ENCODE peak calls at places on chromosome X, in five cellular contexts. One of them, this sample, is unnamed.

GRCh38 chrX:48021026-48021900 is 14.5 kb downstream of the SPACA5 start:
- DNase-seq in erythroblast: peak
- DNase-seq in uterus: peak
- DNase-seq in A549: peak
- DNase-seq in lower leg skin: peak
- DNase-seq in this sample: no peak

GRCh38 chrX:93580634-93581033 is 92.7 kb downstream of the NAP1L3 start:
- DNase-seq in A549: no peak
- DNase-seq in uterus: no peak
- DNase-seq in erythroblast: no peak
- DNase-seq in lower leg skin: no peak
- DNase-seq in this sample: no peak

GRCh38 chrX:13263560-13264251 is 56.1 kb downstream of the ATXN3L start:
- DNase-seq in erythroblast: no peak
- DNase-seq in lower leg skin: no peak
- DNase-seq in A549: no peak
- DNase-seq in uterus: no peak
- DNase-seq in this sample: no peak

GRCh38 chrX:36804066-36804465 is 204.1 kb upstream of the FAM47C start:
- DNase-seq in uterus: no peak
- DNase-seq in erythroblast: no peak
- DNase-seq in lower leg skin: no peak
- DNase-seq in A549: no peak
- DNase-seq in this sample: no peak

GRCh38 chrX:68827256-68827655 is 1.6 kb upstream of the EFNB1 start:
- DNase-seq in uterus: no peak
- DNase-seq in A549: no peak
- DNase-seq in lower leg skin: peak
- DNase-seq in erythroblast: no peak
- DNase-seq in this sample: no peak

GRCh38 chrX:23784487-23785301 is 1.7 kb downstream of the SAT1 start:
- DNase-seq in lower leg skin: no peak
- DNase-seq in A549: peak
- DNase-seq in erythroblast: peak
- DNase-seq in uterus: no peak
- DNase-seq in this sample: no peak

GRCh38 chrX:45769919-45770582 is 569.4 kb upstream of the DIPK2B start:
- DNase-seq in lower leg skin: peak
- DNase-seq in erythroblast: peak
- DNase-seq in uterus: peak
- DNase-seq in A549: peak
- DNase-seq in this sample: peak

GRCh38 chrX:74421181-74422028 is at the start of gene SLC16A2:
- DNase-seq in uterus: peak
- DNase-seq in A549: peak
- DNase-seq in lower leg skin: peak
- DNase-seq in erythroblast: no peak
- DNase-seq in this sample: no peak

GRCh38 chrX:47562615-47563243 is 1.7 kb downstream of the ARAF start:
- DNase-seq in lower leg skin: no peak
- DNase-seq in A549: peak
- DNase-seq in uterus: no peak
- DNase-seq in erythroblast: peak
- DNase-seq in this sample: no peak

GRCh38 chrX:72621619-72622485 is 49.2 kb upstream of the HDAC8 start:
- DNase-seq in uterus: no peak
- DNase-seq in erythroblast: no peak
- DNase-seq in lower leg skin: no peak
- DNase-seq in A549: peak
- DNase-seq in this sample: no peak

GRCh38 chrX:129726307-129727111 is 12.3 kb upstream of the XPNPEP2 start:
- DNase-seq in lower leg skin: peak
- DNase-seq in erythroblast: peak
- DNase-seq in uterus: peak
- DNase-seq in A549: peak
- DNase-seq in this sample: no peak

GRCh38 chrX:20968996-20969395 is 405.2 kb upstream of the CNKSR2 start:
- DNase-seq in lower leg skin: no peak
- DNase-seq in A549: peak
- DNase-seq in erythroblast: no peak
- DNase-seq in uterus: no peak
- DNase-seq in this sample: no peak

GRCh38 chrX:103656623-103657022 is 27.8 kb downstream of the TCEAL1 start:
- DNase-seq in A549: peak
- DNase-seq in erythroblast: no peak
- DNase-seq in uterus: no peak
- DNase-seq in lower leg skin: no peak
- DNase-seq in this sample: no peak

GRCh38 chrX:100341111-100341510 is 69.0 kb downstream of the PCDH19 start:
- DNase-seq in A549: no peak
- DNase-seq in uterus: no peak
- DNase-seq in lower leg skin: no peak
- DNase-seq in erythroblast: no peak
- DNase-seq in this sample: no peak

GRCh38 chrX:11531226-11531625 is 134.5 kb downstream of the ARHGAP6 start:
- DNase-seq in uterus: no peak
- DNase-seq in erythroblast: peak
- DNase-seq in A549: peak
- DNase-seq in lower leg skin: no peak
- DNase-seq in this sample: no peak

GRCh38 chrX:54807524-54808108 is at the start of gene MAGED2:
- DNase-seq in uterus: peak
- DNase-seq in lower leg skin: no peak
- DNase-seq in erythroblast: peak
- DNase-seq in A549: no peak
- DNase-seq in this sample: no peak
- TF ChIP-seq POLR2A in uterus: peak
- TF ChIP-seq POLR2A in lower leg skin: no peak
- TF ChIP-seq POLR2A in erythroblast: no peak
- TF ChIP-seq POLR2A in A549: no peak
- TF ChIP-seq POLR2A in this sample: no peak

GRCh38 chrX:153952373-153953026 is 8.1 kb upstream of the RENBP start:
- DNase-seq in lower leg skin: no peak
- DNase-seq in A549: no peak
- DNase-seq in erythroblast: no peak
- DNase-seq in uterus: no peak
- DNase-seq in this sample: no peak

GRCh38 chrX:153954618-153955450 is 10.4 kb upstream of the RENBP start:
- DNase-seq in erythroblast: no peak
- DNase-seq in lower leg skin: no peak
- DNase-seq in A549: no peak
- DNase-seq in uterus: no peak
- DNase-seq in this sample: no peak

GRCh38 chrX:153951683-153952372 is 7.4 kb upstream of the RENBP start:
- DNase-seq in erythroblast: no peak
- DNase-seq in lower leg skin: no peak
- DNase-seq in A549: no peak
- DNase-seq in uterus: no peak
- DNase-seq in this sample: no peak

GRCh38 chrX:153953892-153954617 is 9.6 kb upstream of the RENBP start:
- DNase-seq in uterus: no peak
- DNase-seq in A549: no peak
- DNase-seq in lower leg skin: no peak
- DNase-seq in erythroblast: no peak
- DNase-seq in this sample: no peak

DNA sequence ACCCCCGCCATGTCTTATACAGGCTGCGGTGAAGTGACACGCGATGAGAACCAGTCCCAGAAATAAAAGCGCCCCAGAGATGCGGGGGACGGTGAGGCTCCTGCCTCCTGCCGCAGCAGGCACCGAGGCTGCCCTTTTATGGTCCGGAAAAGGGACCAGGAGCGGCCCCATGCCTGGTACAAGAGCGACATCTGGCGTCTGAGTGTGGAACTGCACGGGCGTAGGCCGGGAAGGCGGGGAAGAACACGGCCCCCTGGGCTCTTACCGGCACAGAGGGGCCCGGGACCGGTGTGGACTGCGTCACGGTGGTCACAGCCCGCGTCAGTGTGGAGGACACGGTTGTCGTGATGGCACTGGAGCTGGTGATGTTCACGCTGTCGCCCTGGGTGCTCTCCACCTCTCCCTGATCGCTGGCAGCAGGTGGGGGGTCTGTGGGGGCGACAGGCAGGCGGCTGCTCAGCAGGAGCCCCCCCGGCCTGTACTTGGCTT is 8.9 kb upstream of the RENBP start:
- DNase-seq in erythroblast: peak
- DNase-seq in A549: peak
- DNase-seq in lower leg skin: peak
- DNase-seq in uterus: peak
- DNase-seq in this sample: no peak
- TF ChIP-seq POLR2A in erythroblast: no peak
- TF ChIP-seq POLR2A in A549: no peak
- TF ChIP-seq POLR2A in lower leg skin: no peak
- TF ChIP-seq POLR2A in uterus: no peak
- TF ChIP-seq POLR2A in this sample: peak

GRCh38 chrX:15786930-15787329 is 3.4 kb upstream of the ZRSR2 start:
- DNase-seq in erythroblast: no peak
- DNase-seq in lower leg skin: no peak
- DNase-seq in A549: no peak
- DNase-seq in uterus: no peak
- DNase-seq in this sample: no peak

GRCh38 chrX:15790766-15791380 is 589 bp downstream of the ZRSR2 start:
- DNase-seq in uterus: no peak
- DNase-seq in A549: peak
- DNase-seq in erythroblast: peak
- DNase-seq in lower leg skin: no peak
- DNase-seq in this sample: no peak

GRCh38 chrX:15785176-15785735 is 5.0 kb upstream of the ZRSR2 start:
- DNase-seq in uterus: no peak
- DNase-seq in lower leg skin: no peak
- DNase-seq in A549: no peak
- DNase-seq in erythroblast: no peak
- DNase-seq in this sample: no peak

GRCh38 chrX:15789979-15790765 is at the start of gene ZRSR2:
- DNase-seq in erythroblast: peak
- DNase-seq in A549: peak
- DNase-seq in uterus: peak
- DNase-seq in lower leg skin: peak
- DNase-seq in this sample: peak
- TF ChIP-seq POLR2A in erythroblast: peak
- TF ChIP-seq POLR2A in A549: peak
- TF ChIP-seq POLR2A in uterus: peak
- TF ChIP-seq POLR2A in lower leg skin: no peak
- TF ChIP-seq POLR2A in this sample: no peak

DNA sequence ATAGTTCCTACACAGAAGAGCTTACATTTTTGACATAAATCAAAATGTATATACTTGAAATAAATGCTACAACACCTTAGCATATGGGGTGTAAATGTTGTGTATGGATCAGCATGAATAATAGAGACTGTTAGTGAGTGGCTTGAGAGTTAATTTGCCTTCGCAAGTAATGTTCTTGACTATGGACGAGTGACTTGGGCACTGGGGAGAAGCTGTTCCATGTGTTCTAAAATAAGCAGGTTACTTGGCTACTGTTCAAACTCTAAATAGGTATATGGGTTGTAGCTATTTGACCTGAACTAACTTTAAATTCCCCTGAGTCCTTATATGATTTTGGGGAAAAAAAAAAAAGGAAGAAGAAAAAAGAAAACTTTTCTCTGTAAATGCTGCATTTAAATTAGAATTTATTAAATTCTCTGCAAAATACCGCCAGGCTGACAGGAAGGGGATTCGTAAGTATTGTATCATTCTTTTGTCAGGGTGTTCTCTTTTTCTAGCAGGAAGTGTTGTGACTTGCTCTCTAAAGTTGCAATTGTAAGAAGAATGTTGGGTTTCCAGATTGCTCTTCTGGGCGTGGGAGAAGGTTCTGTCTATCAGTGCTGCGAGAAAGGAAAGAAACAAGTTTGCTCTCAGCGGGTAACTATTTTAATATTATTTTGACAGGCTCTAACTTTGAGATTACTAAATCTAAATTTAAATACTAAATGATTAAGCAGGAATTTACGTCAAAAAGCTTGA is 32.2 kb downstream of the PLS3 start:
- DNase-seq in lower leg skin: no peak
- DNase-seq in A549: no peak
- DNase-seq in erythroblast: no peak
- DNase-seq in uterus: no peak
- DNase-seq in this sample: no peak
- TF ChIP-seq POLR2A in lower leg skin: no peak
- TF ChIP-seq POLR2A in A549: no peak
- TF ChIP-seq POLR2A in erythroblast: no peak
- TF ChIP-seq POLR2A in uterus: no peak
- TF ChIP-seq POLR2A in this sample: no peak

GRCh38 chrX:40176256-40176978 is 78.7 kb upstream of the BCOR start:
- DNase-seq in lower leg skin: peak
- DNase-seq in erythroblast: peak
- DNase-seq in A549: peak
- DNase-seq in uterus: peak
- DNase-seq in this sample: peak
- TF ChIP-seq POLR2A in lower leg skin: no peak
- TF ChIP-seq POLR2A in erythroblast: peak
- TF ChIP-seq POLR2A in A549: no peak
- TF ChIP-seq POLR2A in uterus: peak
- TF ChIP-seq POLR2A in this sample: peak

DNA sequence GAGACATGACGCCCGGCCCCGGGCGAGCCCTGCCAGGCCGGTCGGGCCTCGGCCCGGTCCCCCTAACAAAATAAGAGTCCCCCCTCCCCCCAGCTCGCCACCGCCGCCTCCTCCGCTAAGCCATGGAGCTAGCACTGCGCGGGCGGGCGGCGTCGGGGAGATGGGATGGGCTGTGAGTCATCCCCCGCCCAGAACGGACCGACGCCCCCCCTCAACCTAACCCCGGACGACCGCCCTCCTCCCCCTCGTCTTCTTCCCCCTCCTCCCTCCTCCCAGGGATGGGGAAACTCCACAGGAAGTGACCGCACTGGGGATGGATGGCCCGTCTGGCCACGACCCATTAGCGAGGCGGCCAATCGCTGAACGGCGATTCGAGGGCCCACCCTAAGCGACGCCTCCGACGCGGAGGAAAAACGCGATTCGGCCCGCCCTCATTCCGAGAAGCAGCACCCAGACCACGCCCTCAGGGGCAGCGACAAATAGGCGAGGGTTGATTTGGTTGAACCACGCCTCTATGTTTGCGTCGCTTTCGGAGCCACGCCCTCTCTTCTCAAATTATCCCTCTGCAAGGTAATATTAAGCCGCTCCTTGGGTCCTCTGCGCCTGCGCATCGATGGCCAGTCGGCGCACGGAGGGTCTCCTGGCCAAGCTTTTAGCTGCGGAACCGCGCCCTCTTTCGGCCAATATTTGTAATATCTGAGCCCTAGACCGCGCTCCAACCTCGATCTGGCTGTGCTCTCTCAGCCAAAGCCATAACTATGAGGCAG is at the start of gene TFE3:
- DNase-seq in lower leg skin: peak
- DNase-seq in erythroblast: peak
- DNase-seq in uterus: peak
- DNase-seq in A549: peak
- DNase-seq in this sample: peak
- TF ChIP-seq POLR2A in lower leg skin: no peak
- TF ChIP-seq POLR2A in erythroblast: peak
- TF ChIP-seq POLR2A in uterus: peak
- TF ChIP-seq POLR2A in A549: peak
- TF ChIP-seq POLR2A in this sample: peak